ENCODE peak calls at places on chromosomes 7 and 10, in five cellular contexts. Q, N, U, B and V are unnamed samples.

GRCh38 chr7:77258593-77258992 is 59.0 kb upstream of the FGL2 start:
- DNase-seq in B (no peak), Q (no peak), U (no peak), N (no peak), V (no peak)

GRCh38 chr10:80272793-80273522 is 16.5 kb downstream of the MAT1A start:
- DNase-seq in N (no peak), U (no peak), Q (no peak), B (no peak), V (no peak)

GRCh38 chr10:103493362-103493871 is at the start of gene NEURL1:
- DNase-seq in Q (no peak), N (no peak), U (no peak), B (peak), V (no peak)

GRCh38 chr10:69375307-69376151 is 41.2 kb downstream of the TACR2 start:
- DNase-seq in Q (peak), N (no peak), U (no peak), B (peak), V (no peak)

GRCh38 chr7:26365077-26365896 is 73.6 kb downstream of the SNX10 start:
- DNase-seq in Q (peak), N (peak), U (no peak), B (no peak), V (no peak)

GRCh38 chr7:147298611-147299043 is 1182.0 kb downstream of the CNTNAP2 start:
- DNase-seq in U (no peak), B (no peak), N (no peak), Q (no peak), V (no peak)

GRCh38 chr7:5693529-5693928 is 87.9 kb downstream of the RNF216 start:
- DNase-seq in Q (no peak), B (no peak), N (peak), U (no peak), V (no peak)

GRCh38 chr7:36396150-36396549 is 6.5 kb downstream of the ANLN start:
- DNase-seq in N (no peak), Q (no peak), U (no peak), B (no peak), V (no peak)

GRCh38 chr7:48154792-48155413 is 16.4 kb upstream of the ABCA13 start:
- DNase-seq in N (no peak), U (peak), B (no peak), Q (no peak), V (peak)

GRCh38 chr10:46282460-46283216 is 4.2 kb upstream of the ANTXRL start:
- DNase-seq in B (peak), U (peak), N (no peak), Q (peak), V (peak)

GRCh38 chr7:139321071-139321745 is 19.9 kb upstream of the FMC1 start:
- DNase-seq in N (peak), B (peak), U (no peak), Q (no peak), V (no peak)

GRCh38 chr10:133343557-133343956 is 3.6 kb upstream of the PRAP1 start:
- DNase-seq in U (no peak), N (no peak), Q (no peak), B (no peak), V (no peak)

GRCh38 chr7:92255308-92255707 is 9.5 kb downstream of the ANKIB1 start:
- DNase-seq in B (no peak), N (peak), Q (no peak), U (no peak), V (no peak)

GRCh38 chr10:91575044-91575610 is 57.7 kb downstream of the PPP1R3C start:
- DNase-seq in N (no peak), Q (no peak), U (no peak), B (no peak), V (no peak)

GRCh38 chr7:108181073-108181985 is 51.2 kb upstream of the LAMB4 start:
- DNase-seq in B (peak), U (no peak), Q (no peak), N (peak), V (no peak)

GRCh38 chr10:90571876-90572275 is 286.0 kb downstream of the HTR7 start:
- DNase-seq in B (no peak), U (no peak), N (no peak), Q (no peak), V (no peak)

GRCh38 chr7:66930341-66930740 is 9.3 kb downstream of the TMEM248 start:
- DNase-seq in Q (no peak), U (no peak), B (peak), N (no peak), V (no peak)

GRCh38 chr10:63611078-63611477 is 89.9 kb downstream of the REEP3 start:
- DNase-seq in B (no peak), Q (no peak), N (no peak), U (no peak), V (no peak)

GRCh38 chr10:3471927-3472704 is 299.5 kb upstream of the PITRM1 start:
- DNase-seq in B (no peak), U (no peak), Q (no peak), N (no peak), V (no peak)

GRCh38 chr7:123557016-123557630 is 495 bp downstream of the NDUFA5 start:
- DNase-seq in U (no peak), N (no peak), Q (no peak), B (no peak), V (no peak)

GRCh38 chr10:116587878-116588590 is 2.7 kb upstream of the PNLIPRP1 start:
- DNase-seq in B (no peak), Q (no peak), U (no peak), N (no peak), V (no peak)

GRCh38 chr10:6195891-6196290 is 6.8 kb upstream of the PFKFB3 start:
- DNase-seq in U (no peak), N (no peak), B (no peak), Q (peak), V (no peak)

GRCh38 chr10:68742397-68742796 is 21.4 kb downstream of the CCAR1 start:
- DNase-seq in B (no peak), U (no peak), Q (no peak), N (no peak), V (no peak)

GRCh38 chr7:124113040-124113439 is 80.2 kb upstream of the TMEM229A start:
- DNase-seq in U (no peak), N (no peak), Q (no peak), B (no peak), V (no peak)

GRCh38 chr10:92990615-92991014 is 70.0 kb upstream of the CYP26C1 start:
- DNase-seq in U (no peak), N (no peak), Q (no peak), B (no peak), V (no peak)

GRCh38 chr7:101862280-101863220 is 45.1 kb downstream of the CUX1 start:
- DNase-seq in Q (peak), N (peak), B (no peak), U (no peak), V (no peak)

GRCh38 chr7:934469-935320 is 19.8 kb downstream of the ADAP1 start:
- DNase-seq in Q (no peak), N (no peak), B (no peak), U (no peak), V (no peak)

GRCh38 chr7:102225025-102225424 is 61.6 kb upstream of the SH2B2 start:
- DNase-seq in N (no peak), U (no peak), Q (no peak), B (no peak), V (no peak)

GRCh38 chr10:131092416-131092815 is 219.1 kb downstream of the TCERG1L start:
- DNase-seq in N (no peak), Q (no peak), B (no peak), U (no peak), V (no peak)

GRCh38 chr10:52314007-52314821 is at the start of gene DKK1:
- DNase-seq in N (no peak), U (no peak), Q (peak), B (peak), V (no peak)

GRCh38 chr10:123766761-123767160 is 100.6 kb downstream of the GPR26 start:
- DNase-seq in Q (no peak), N (no peak), U (no peak), B (no peak), V (no peak)

GRCh38 chr10:7035111-7035761 is 375.6 kb downstream of the SFMBT2 start:
- DNase-seq in N (no peak), B (no peak), Q (no peak), U (no peak), V (peak)

GRCh38 chr10:8316284-8316683 is 261.8 kb downstream of the GATA3 start:
- DNase-seq in B (no peak), U (no peak), Q (no peak), N (no peak), V (no peak)

GRCh38 chr10:99456207-99456606 is 25.8 kb upstream of the GOT1 start:
- DNase-seq in N (no peak), B (no peak), U (no peak), Q (no peak), V (no peak)

GRCh38 chr10:68348265-68348741 is 15.6 kb upstream of the PBLD start:
- DNase-seq in Q (no peak), B (no peak), N (no peak), U (peak), V (peak)

GRCh38 chr10:4902571-4903011 is 60.6 kb upstream of the AKR1C1 start:
- DNase-seq in U (no peak), N (peak), B (no peak), Q (no peak), V (no peak)

GRCh38 chr7:128818694-128819093 is 11.5 kb upstream of the FLNC start:
- DNase-seq in N (no peak), Q (no peak), B (no peak), U (no peak), V (no peak)

GRCh38 chr10:101133489-101134298 is 2.6 kb downstream of the TLX1 start:
- DNase-seq in B (no peak), N (no peak), Q (no peak), U (no peak), V (no peak)

GRCh38 chr10:81036257-81036656 is 498.6 kb downstream of the SH2D4B start:
- DNase-seq in U (no peak), B (no peak), N (no peak), Q (no peak), V (no peak)